ENCODE peak calls at places on chromosomes 1 and 21, in five cellular contexts. E is AG04450, W is HFF-Myc, F is astrocyte of the spinal cord, Y is GM12878. M is an unnamed sample.

GRCh38 chr1:101769520-101769919 is 227.2 kb downstream of the OLFM3 start:
- DNase-seq in F (no peak), Y (no peak), W (no peak), E (no peak), M (peak)

GRCh38 chr1:17540255-17541001 is 930 bp downstream of the ARHGEF10L start:
- DNase-seq in F (peak), Y (no peak), W (no peak), E (no peak), M (no peak)

GRCh38 chr1:219523411-219523810 is 89.5 kb downstream of the ZC3H11B start:
- DNase-seq in W (no peak), F (no peak), Y (no peak), E (no peak), M (no peak)

GRCh38 chr1:17314491-17314971 is 6.5 kb downstream of the PADI4 start:
- DNase-seq in Y (no peak), E (no peak), W (no peak), F (peak), M (no peak)

GRCh38 chr1:97936976-97937375 is 16.1 kb upstream of the DPYD start:
- DNase-seq in F (no peak), Y (no peak), W (no peak), E (no peak), M (no peak)

GRCh38 chr1:241310451-241310850 is 46.6 kb downstream of the RGS7 start:
- DNase-seq in W (no peak), Y (no peak), F (no peak), E (no peak), M (no peak)

GRCh38 chr1:112527266-112528010 is 18.7 kb downstream of the WNT2B start:
- DNase-seq in F (peak), E (no peak), Y (no peak), W (no peak), M (no peak)

GRCh38 chr1:230123280-230124186 is 56.5 kb downstream of the GALNT2 start:
- DNase-seq in W (peak), Y (peak), E (no peak), F (peak), M (peak)

GRCh38 chr1:184882649-184883303 is 91.5 kb downstream of the NIBAN1 start:
- DNase-seq in W (no peak), F (no peak), E (no peak), Y (no peak), M (peak)

GRCh38 chr1:182080955-182081582 is 19.6 kb upstream of the ZNF648 start:
- DNase-seq in Y (no peak), F (peak), W (no peak), E (no peak), M (peak)

GRCh38 chr1:16281765-16282164 is 44.8 kb upstream of the CPLANE2 start:
- DNase-seq in F (no peak), W (no peak), E (no peak), Y (no peak), M (no peak)

GRCh38 chr1:92411511-92411910 is 75.2 kb downstream of the GFI1 start:
- DNase-seq in W (peak), Y (no peak), F (peak), E (peak), M (no peak)

GRCh38 chr1:98121661-98122060 is 200.8 kb upstream of the DPYD start:
- DNase-seq in W (no peak), F (no peak), Y (no peak), E (no peak), M (no peak)

GRCh38 chr1:186482661-186483255 is 21.8 kb upstream of the PDC start:
- DNase-seq in W (peak), F (peak), E (peak), Y (peak), M (peak)

GRCh38 chr1:154145986-154146385 is 8.9 kb downstream of the NUP210L start:
- DNase-seq in E (no peak), Y (no peak), F (no peak), W (no peak), M (no peak)

GRCh38 chr1:174247472-174247871 is 88.2 kb downstream of the RABGAP1L start:
- DNase-seq in F (no peak), W (no peak), Y (no peak), E (no peak), M (peak)

GRCh38 chr21:45550552-45551210 is 8.4 kb upstream of the SLC19A1 start:
- DNase-seq in Y (peak), E (no peak), W (no peak), F (no peak), M (peak)

GRCh38 chr1:30313176-30313575 is 410.2 kb downstream of the MATN1 start:
- DNase-seq in Y (no peak), W (no peak), E (no peak), F (no peak), M (no peak)

GRCh38 chr1:88935522-88936222 is 44.3 kb upstream of the GTF2B start:
- DNase-seq in W (peak), Y (no peak), E (peak), F (peak), M (peak)

GRCh38 chr1:35569956-35570355 is 3.2 kb upstream of the TFAP2E start:
- DNase-seq in Y (no peak), W (no peak), F (no peak), E (no peak), M (no peak)

GRCh38 chr1:182601416-182601786 is 2.8 kb downstream of the RGS16 start:
- DNase-seq in E (peak), Y (peak), W (peak), F (peak), M (peak)

GRCh38 chr1:24009406-24009805 is 29.3 kb upstream of the SRSF10 start:
- DNase-seq in E (no peak), W (no peak), F (peak), Y (no peak), M (no peak)

GRCh38 chr21:28485301-28486022 is 507.2 kb downstream of the LTN1 start:
- DNase-seq in E (peak), Y (no peak), F (peak), W (no peak), M (no peak)

GRCh38 chr1:74753104-74753503 is 20.2 kb downstream of the TYW3 start:
- DNase-seq in F (no peak), W (no peak), E (no peak), Y (no peak), M (no peak)

GRCh38 chr1:22177354-22178003 is 34.6 kb upstream of the WNT4 start:
- DNase-seq in F (no peak), W (no peak), Y (peak), E (no peak), M (peak)

GRCh38 chr1:80054129-80054528 is 1047.6 kb upstream of the ADGRL4 start:
- DNase-seq in F (peak), W (peak), E (peak), Y (no peak), M (no peak)

GRCh38 chr1:155226910-155227260 is 18.4 kb downstream of the MTX1 start:
- DNase-seq in E (no peak), Y (no peak), W (no peak), F (no peak), M (peak)

GRCh38 chr1:51627672-51628071 is 10.8 kb downstream of the OSBPL9 start:
- DNase-seq in W (no peak), F (peak), Y (no peak), E (no peak), M (peak)

GRCh38 chr1:230138561-230139239 is 71.7 kb downstream of the GALNT2 start:
- DNase-seq in E (no peak), W (no peak), F (no peak), Y (no peak), M (no peak)

GRCh38 chr1:210448293-210448892 is 119.7 kb downstream of the HHAT start:
- DNase-seq in E (peak), Y (no peak), F (peak), W (peak), M (peak)

GRCh38 chr1:162326559-162326958 is 50.1 kb downstream of the SPATA46 start:
- DNase-seq in F (no peak), W (no peak), Y (no peak), E (no peak), M (no peak)

GRCh38 chr1:35220976-35221375 is 28.0 kb upstream of the SFPQ start:
- DNase-seq in Y (no peak), E (no peak), F (no peak), W (no peak), M (peak)

GRCh38 chr21:45170987-45171386 is 96.6 kb downstream of the ADARB1 start:
- DNase-seq in Y (no peak), E (no peak), W (no peak), F (no peak), M (no peak)

GRCh38 chr1:2258996-2259395 is 30.9 kb downstream of the SKI start:
- DNase-seq in E (no peak), Y (no peak), F (no peak), W (no peak), M (no peak)
- H3K4me3 ChIP-seq in E (no peak), Y (no peak), F (no peak), W (no peak), M (no peak)

GRCh38 chr1:193417420-193417819 is 231.0 kb upstream of the B3GALT2 start:
- DNase-seq in Y (no peak), W (no peak), F (no peak), E (no peak), M (no peak)

GRCh38 chr1:193416226-193416625 is 229.8 kb upstream of the B3GALT2 start:
- DNase-seq in E (no peak), Y (no peak), W (no peak), F (no peak), M (no peak)

GRCh38 chr1:193417945-193418744 is 231.7 kb upstream of the B3GALT2 start:
- DNase-seq in W (no peak), Y (no peak), F (peak), E (no peak), M (peak)

GRCh38 chr1:193421487-193421886 is 235.1 kb upstream of the B3GALT2 start:
- DNase-seq in W (no peak), E (no peak), F (no peak), Y (no peak), M (peak)

DNA sequence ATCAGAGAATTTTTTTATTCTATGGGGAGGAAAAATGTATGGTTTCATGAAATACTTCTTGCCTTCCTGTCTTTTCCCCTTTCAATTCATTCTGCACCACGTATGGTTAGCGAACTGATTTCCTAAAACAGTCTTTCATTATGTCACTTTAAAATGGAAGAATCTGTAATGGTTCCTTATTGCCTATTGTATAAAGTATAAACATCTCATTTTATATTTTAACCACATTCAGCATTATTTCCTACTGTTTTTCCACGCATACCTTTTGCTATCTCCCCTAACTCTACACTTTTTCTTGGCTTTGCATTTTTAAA is 232.3 kb upstream of the B3GALT2 start:
- DNase-seq in F (no peak), W (no peak), Y (no peak), E (no peak), M (no peak)
- H3K4me3 ChIP-seq in F (no peak), W (no peak), Y (no peak), E (no peak), M (no peak)

DNA sequence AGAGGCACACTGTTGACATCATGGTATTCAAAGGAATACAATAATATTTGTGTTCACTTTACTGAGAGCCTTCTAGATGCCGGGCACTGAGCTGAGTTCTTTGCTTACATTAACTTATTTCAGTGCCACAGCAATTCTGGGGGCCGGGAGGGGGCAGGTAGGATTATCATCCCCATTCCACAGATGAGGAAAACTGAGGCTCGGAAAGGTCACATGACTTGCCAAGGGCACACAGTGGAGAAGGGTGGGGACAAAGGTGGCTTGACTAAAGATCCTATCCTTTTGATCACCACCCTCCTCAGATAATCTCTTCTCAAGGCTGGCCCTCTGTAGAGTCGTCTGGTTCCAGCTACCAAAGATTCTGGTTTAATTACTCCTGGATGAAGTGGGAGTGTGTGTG is 38.7 kb downstream of the KAZN start:
- DNase-seq in Y (no peak), F (no peak), W (no peak), E (no peak), M (no peak)
- H3K4me3 ChIP-seq in Y (no peak), F (no peak), W (no peak), E (no peak), M (no peak)

DNA sequence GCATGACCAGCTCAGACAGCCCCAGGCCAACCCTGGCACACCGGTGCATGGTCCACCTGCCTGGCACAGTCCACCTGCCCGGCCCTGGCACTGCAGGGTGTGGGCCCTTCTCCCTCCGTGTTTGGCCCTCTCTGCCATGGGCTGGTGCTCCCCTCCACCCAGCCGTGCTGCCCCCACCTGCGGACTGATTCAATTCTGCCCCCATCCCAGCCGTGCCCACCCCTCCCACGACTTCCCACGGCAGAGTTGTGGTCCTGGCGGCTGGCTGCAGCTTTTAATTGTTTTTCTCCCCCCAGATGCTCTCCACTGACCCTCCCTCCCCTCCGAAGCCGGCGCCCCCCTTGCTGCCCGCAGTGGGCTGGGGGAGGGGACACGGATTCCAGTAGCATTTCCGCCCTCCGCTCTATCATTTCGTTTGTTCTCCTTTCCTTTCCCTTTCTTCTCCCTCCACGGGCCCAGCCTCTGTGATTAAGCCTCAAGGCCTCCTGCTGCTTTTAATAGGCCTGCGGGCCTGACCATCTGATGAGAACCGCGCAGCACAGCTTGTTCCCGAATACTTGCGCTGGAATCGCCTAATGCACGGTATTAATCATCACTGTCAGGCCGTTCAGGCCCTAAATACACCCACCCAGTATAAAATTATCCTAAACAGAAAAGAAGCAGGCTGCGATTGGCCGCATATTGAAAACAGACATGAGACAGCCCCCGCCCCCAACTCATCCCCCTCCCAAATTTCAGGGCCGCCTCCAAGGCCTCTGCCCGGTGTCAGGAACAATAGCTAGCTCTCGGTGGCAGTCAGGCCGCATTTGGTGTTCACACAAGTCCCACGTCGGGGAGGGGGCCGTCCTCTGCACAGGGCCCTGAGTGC is 102.1 kb upstream of the ARHGEF16 start:
- DNase-seq in Y (no peak), W (no peak), E (no peak), F (peak), M (no peak)
- H3K4me3 ChIP-seq in Y (no peak), W (no peak), E (no peak), F (no peak), M (no peak)

DNA sequence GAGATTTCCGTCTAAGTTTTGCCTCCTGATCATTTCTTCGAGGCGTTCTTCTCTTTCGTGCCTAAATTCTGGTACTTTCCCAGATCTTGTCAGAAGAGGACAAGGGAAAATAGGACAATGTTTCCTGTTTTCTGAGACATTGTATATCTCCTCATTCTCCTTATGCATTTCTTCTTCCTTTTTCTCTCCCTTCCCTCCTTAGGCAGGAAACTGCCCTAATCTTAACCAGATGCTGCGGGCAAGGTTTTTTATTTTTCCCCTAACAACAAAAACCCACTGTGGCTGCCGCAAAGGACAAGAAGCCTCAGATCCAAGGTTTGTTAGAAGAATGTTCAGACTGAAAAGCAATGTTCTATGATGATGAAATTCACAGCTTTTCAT is 813 bp downstream of the CTSK start:
- DNase-seq in W (no peak), E (no peak), F (no peak), Y (no peak), M (no peak)
- H3K4me3 ChIP-seq in W (peak), E (peak), F (no peak), Y (no peak), M (no peak)

DNA sequence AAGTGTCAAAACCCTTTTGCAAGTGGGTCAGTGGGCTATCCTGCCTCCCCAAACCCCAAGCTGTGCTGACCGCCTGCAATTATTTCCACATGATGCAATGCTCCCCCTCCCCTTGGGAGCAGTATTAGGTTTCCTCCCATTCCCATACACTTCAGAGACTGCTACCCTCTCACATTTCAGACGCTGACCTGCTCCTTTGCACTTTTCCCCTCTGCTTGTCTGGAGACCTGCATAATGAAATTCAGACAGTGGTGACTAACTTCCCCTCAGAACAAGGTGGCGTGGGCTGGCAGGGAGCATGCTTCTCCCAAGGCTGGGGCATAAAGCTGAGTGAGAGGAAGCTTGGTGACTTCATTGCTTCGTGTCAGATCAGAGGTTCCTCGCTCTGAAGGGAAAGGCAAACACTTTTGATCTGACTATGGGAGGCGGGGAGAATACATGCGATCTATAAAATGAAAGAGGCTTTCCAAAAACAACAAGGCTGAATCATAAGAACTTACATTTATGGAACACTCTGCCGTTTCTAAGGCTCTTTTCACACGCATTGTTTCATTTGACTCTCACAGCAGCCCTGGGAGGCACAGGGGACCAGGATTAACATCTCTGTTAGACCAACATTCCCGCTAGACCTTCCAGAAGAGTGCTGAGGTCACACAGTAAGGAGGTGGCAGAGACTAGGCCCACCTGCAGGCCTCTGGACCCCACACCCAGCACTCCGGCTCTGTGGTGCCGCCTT is 27.5 kb upstream of the ROR1 start:
- DNase-seq in W (peak), E (peak), Y (no peak), F (peak), M (no peak)
- H3K4me3 ChIP-seq in W (no peak), E (no peak), Y (no peak), F (no peak), M (no peak)

GRCh38 chr1:237013608-237014007 is 9.4 kb upstream of the MT1HL1 start:
- DNase-seq in W (no peak), E (no peak), F (peak), Y (no peak), M (no peak)

GRCh38 chr1:237016626-237017025 is 12.4 kb upstream of the MT1HL1 start:
- DNase-seq in Y (no peak), W (no peak), E (no peak), F (no peak), M (no peak)

DNA sequence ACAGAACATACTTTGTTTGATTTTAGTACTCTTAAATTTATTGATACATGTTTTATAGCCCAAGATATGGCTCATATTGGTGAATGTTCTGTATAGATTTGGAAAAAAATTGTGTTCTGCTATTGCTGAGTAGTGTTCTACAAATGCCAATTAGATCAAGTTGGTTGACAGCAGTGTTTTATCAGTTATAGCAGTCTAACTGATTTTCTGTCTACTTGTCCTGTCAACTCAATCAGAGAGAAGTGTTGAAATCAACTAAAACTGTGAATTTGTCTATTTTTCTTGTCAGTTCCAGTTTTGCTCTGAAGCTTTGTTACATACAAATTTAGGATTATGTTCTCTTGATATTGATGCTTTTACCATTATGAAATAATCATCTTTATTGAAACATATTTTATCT is 14.7 kb upstream of the MT1HL1 start:
- DNase-seq in E (no peak), Y (no peak), W (no peak), F (no peak), M (no peak)
- H3K4me3 ChIP-seq in E (no peak), Y (no peak), W (no peak), F (no peak), M (no peak)

DNA sequence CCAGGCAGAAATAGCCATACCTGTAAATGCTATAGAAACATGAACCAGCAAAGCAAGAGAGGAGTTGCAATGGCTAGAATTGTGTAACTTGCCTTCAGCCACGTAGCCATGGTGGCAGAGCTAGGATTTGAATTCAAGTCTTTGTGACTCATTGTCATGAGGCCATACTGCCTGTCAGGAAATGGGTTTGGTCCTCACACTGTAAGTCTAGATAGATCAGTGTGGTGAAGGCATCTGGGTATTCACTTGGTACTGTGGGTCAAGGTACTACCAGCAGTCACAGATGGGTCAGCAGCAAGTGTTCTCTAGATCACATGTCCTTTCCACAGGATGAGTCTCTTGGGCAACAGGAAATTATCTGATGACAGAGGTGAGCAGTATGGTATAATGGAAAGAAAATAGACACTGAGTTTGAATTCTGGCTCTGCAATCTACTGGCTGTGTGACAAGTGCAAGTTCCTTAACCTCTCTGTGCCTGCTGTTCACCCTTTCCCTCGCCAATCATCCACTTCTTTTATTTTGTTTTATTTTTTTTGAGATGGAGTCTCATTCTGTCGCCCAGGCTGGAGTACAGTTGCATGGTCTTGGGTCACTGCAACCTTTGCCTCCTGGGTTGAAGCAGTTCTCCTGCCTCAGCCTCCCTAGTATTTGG is 36.9 kb downstream of the FGGY start:
- DNase-seq in W (no peak), Y (no peak), E (no peak), F (no peak), M (no peak)
- H3K4me3 ChIP-seq in W (no peak), Y (no peak), E (no peak), F (no peak), M (no peak)

M was measured in GM12865.